ENCODE peak calls at places on chromosomes 1 and 21, in six cellular contexts. S is astrocyte, H is Panc1, R is Calu3, K is A549, U is thoracic aorta. I is an unnamed sample.
A peak's percentile ranks its signal among the peaks of the same experiment; 100 is the strongest.

GRCh38 chr1:15413563-15414449 is 4.1 kb downstream of the EFHD2 start:
- DNase-seq in R (no peak), K (no peak), U (no peak), H (no peak), S (no peak), I (no peak)

GRCh38 chr1:51175278-51175677 is 60.8 kb upstream of the RNF11 start:
- DNase-seq in R (no peak), K (no peak), S (no peak), U (no peak), H (no peak), I (no peak)

GRCh38 chr1:25022361-25023189 is 92.5 kb upstream of the RUNX3 start:
- DNase-seq in U (no peak), R (peak; percentile 57), H (no peak), K (peak; percentile 34), S (peak; percentile 95), I (peak; percentile 99)

GRCh38 chr1:25123551-25123950 is 108.8 kb downstream of the SYF2 start:
- DNase-seq in K (no peak), S (peak; percentile 14), H (no peak), R (no peak), U (no peak), I (no peak)

GRCh38 chr1:6059866-6060265 is 14.2 kb downstream of the KCNAB2 start:
- DNase-seq in H (no peak), K (no peak), S (no peak), U (no peak), R (no peak), I (no peak)

GRCh38 chr1:155715777-155716176 is 26.9 kb downstream of the DAP3 start:
- DNase-seq in K (no peak), H (no peak), U (no peak), R (no peak), S (no peak), I (no peak)

GRCh38 chr1:200184196-200184595 is 156.7 kb downstream of the NR5A2 start:
- DNase-seq in K (peak; percentile 70), U (peak; percentile 52), S (peak; percentile 43), R (peak; percentile 86), H (no peak), I (no peak)

GRCh38 chr1:20187103-20187812 is 940 bp upstream of the PLA2G2C start:
- DNase-seq in U (no peak), S (no peak), K (no peak), R (no peak), H (no peak), I (no peak)

GRCh38 chr1:106022312-106022902 is 1034.1 kb upstream of the PRMT6 start:
- DNase-seq in K (no peak), H (no peak), S (no peak), R (no peak), U (no peak), I (no peak)

GRCh38 chr1:67582625-67583461 is 102.2 kb upstream of the GADD45A start:
- DNase-seq in S (no peak), H (no peak), K (no peak), U (no peak), R (no peak), I (no peak)

GRCh38 chr1:93007941-93008577 is 46.8 kb upstream of the DIPK1A start:
- DNase-seq in R (no peak), U (no peak), K (no peak), S (peak; percentile 46), H (no peak), I (peak; percentile 46)

GRCh38 chr1:158101944-158102343 is 78.8 kb upstream of the CD1D start:
- DNase-seq in U (no peak), S (peak; percentile 41), H (no peak), R (no peak), K (no peak), I (peak; percentile 29)

GRCh38 chr1:8047686-8048522 is 21.8 kb upstream of the ERRFI1 start:
- DNase-seq in H (no peak), R (no peak), U (no peak), K (no peak), S (peak; percentile 95), I (peak; percentile 58)

GRCh38 chr21:34913786-34914185 is 135.3 kb downstream of the RUNX1 start:
- DNase-seq in K (no peak), H (no peak), R (no peak), S (no peak), U (no peak), I (no peak)

GRCh38 chr1:156508205-156508954 is 7.8 kb upstream of the MEF2D start:
- DNase-seq in K (no peak), U (peak; percentile 59), H (no peak), R (peak; percentile 14), S (peak; percentile 66), I (no peak)

GRCh38 chr1:116556289-116557006 is 14.4 kb downstream of the CD58 start:
- DNase-seq in U (peak; percentile 28), S (peak; percentile 99), H (no peak), K (no peak), R (peak; percentile 76), I (peak; percentile 96)

GRCh38 chr1:46480959-46481646 is 8.5 kb upstream of the DMBX1 start:
- DNase-seq in U (no peak), R (no peak), S (no peak), K (no peak), H (no peak), I (no peak)

GRCh38 chr1:119358661-119359060 is 9.9 kb upstream of the HAO2 start:
- DNase-seq in U (no peak), K (no peak), H (no peak), R (no peak), S (no peak), I (no peak)

GRCh38 chr1:67332653-67333529 is 25.2 kb downstream of the IL12RB2 start:
- DNase-seq in K (no peak), R (no peak), S (no peak), H (no peak), U (no peak), I (no peak)

GRCh38 chr1:222307621-222308020 is 240.3 kb downstream of the HHIPL2 start:
- DNase-seq in S (no peak), H (no peak), U (no peak), K (no peak), R (no peak), I (no peak)

GRCh38 chr1:36256558-36257374 is 32.5 kb downstream of the THRAP3 start:
- DNase-seq in U (no peak), H (no peak), S (no peak), K (no peak), R (no peak), I (no peak)

GRCh38 chr1:63987014-63987630 is 213.3 kb downstream of the ROR1 start:
- DNase-seq in R (no peak), H (no peak), U (no peak), S (peak; percentile 71), K (no peak), I (peak; percentile 63)

GRCh38 chr1:222171005-222171404 is 376.9 kb downstream of the HHIPL2 start:
- DNase-seq in H (peak; percentile 10), K (peak; percentile 17), U (no peak), R (peak; percentile 16), S (peak; percentile 41), I (peak; percentile 29)

GRCh38 chr1:12593621-12594066 is 24.4 kb downstream of the DHRS3 start:
- DNase-seq in S (no peak), R (no peak), K (no peak), U (peak; percentile 57), H (no peak), I (peak; percentile 60)

DNA sequence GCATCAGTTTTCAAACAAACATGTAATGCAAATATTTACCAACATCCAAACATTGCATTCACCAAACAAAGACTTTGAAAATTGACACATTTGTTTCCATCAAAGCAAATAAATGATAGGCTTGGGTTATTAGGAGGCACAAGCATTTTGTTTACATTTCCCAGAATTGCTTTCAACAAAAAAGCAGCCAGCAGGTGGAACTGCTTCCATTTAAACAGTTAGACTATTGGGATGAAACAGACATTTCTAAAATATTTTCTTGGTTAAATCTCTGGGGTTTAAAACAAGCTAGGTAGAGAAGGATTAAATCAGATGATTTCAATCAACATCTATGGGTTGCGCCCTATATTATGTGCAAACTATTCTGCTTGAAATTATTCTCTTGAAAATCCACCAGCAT is 1.4 kb upstream of the LEMD1 start:
- DNase-seq in S (no peak), H (no peak), R (no peak), K (no peak), U (no peak), I (no peak)
- TF ChIP-seq CTCF in S (no peak), H (no peak), R (no peak), K (peak; percentile 9), U (no peak), I (no peak)

DNA sequence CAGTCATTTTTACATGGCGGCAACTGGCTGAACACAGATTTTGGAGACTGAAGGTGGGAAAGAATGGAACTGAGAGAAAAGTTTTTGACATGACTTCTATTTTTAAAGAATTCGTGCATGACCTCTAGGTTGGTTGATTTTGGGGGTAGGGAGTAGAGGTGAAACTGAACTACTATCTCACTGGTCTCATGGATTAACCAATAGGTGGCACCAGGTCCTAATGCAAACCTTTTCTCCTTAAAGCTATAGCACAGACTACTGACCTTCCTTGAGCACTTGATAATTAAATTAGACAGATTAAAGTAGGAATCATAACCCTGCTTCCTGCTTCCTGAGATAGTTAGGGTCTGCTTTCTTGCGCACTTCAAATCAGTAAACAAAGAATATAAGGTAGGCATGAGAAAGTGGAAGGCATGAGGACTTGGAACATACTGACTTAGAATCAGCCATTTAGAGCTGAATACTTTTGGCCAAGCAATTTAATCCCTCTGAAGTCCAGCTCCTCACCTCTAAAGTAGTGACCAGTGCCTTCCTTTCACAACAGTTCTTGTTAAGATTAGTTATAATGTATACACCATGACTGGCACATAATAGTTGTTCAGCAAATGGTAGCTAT is 206.0 kb downstream of the CENPF start:
- DNase-seq in K (no peak), U (no peak), R (peak; percentile 48), S (peak; percentile 24), H (no peak), I (peak; percentile 51)
- TF ChIP-seq CTCF in K (peak; percentile 43), U (no peak), R (peak; percentile 60), S (peak; percentile 40), H (peak; percentile 51), I (peak; percentile 58)

GRCh38 chr1:246267426-246267825 is 239.7 kb downstream of the SMYD3 start:
- DNase-seq in U (no peak), S (no peak), R (no peak), H (no peak), K (no peak), I (no peak)

GRCh38 chr1:246262281-246262680 is 244.8 kb downstream of the SMYD3 start:
- DNase-seq in R (no peak), U (no peak), K (no peak), S (no peak), H (no peak), I (no peak)

GRCh38 chr1:246265481-246265880 is 241.6 kb downstream of the SMYD3 start:
- DNase-seq in R (no peak), K (no peak), S (no peak), U (no peak), H (no peak), I (no peak)

GRCh38 chr1:246258250-246258649 is 248.8 kb downstream of the SMYD3 start:
- DNase-seq in S (no peak), K (no peak), R (no peak), H (no peak), U (no peak), I (no peak)

DNA sequence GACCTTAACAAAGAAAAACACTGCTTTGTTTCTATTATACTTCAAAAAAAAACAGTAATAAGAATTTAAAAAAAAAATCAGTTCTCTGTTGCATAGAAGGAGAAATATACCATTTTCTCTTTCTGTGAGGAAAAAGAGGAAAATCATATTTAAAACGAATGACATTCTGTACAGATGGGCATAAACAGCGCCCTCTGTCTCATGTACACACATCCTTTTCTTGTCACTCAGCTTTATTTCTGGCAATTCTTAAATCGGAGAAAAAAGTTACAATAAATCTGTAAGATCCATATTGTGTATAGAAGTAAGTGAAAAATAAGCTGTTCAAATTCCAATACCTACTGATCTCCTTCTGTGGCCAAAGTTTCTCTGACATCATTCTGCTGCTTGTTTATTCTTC is 245.4 kb downstream of the SMYD3 start:
- DNase-seq in K (no peak), H (no peak), U (no peak), S (no peak), R (no peak), I (no peak)
- TF ChIP-seq CTCF in K (no peak), H (no peak), U (no peak), S (no peak), R (no peak), I (peak; percentile 49)

GRCh38 chr1:235199441-235199840 is 38.4 kb upstream of the RBM34 start:
- DNase-seq in H (no peak), R (no peak), U (no peak), S (peak; percentile 29), K (peak; percentile 14), I (peak; percentile 47)
- TF ChIP-seq CTCF in H (no peak), R (no peak), U (peak; percentile 12), S (peak; percentile 53), K (peak; percentile 35), I (peak; percentile 59)